ENCODE peak calls at places on chromosomes 11 and 22, in seven cellular contexts. F is IMR-90, V is adipocyte, J is foreskin fibroblast, C is tibial artery, G is upper lobe of right lung, Y is fibroblast of lung. A is an unnamed sample.

GRCh38 chr22:41862530-41863266 is 29.8 kb downstream of the SREBF2 start:
- DNase-seq in G (no peak), V (peak), F (peak), J (peak), C (no peak), Y (peak), A (no peak)

GRCh38 chr11:75275581-75275980 is 35.0 kb downstream of the TPBGL start:
- DNase-seq in F (peak), C (peak), J (no peak), G (peak), Y (no peak), V (peak), A (no peak)

GRCh38 chr11:68932358-68932757 is 28.7 kb downstream of the IGHMBP2 start:
- DNase-seq in J (no peak), C (no peak), V (no peak), Y (no peak), F (no peak), G (no peak), A (no peak)

GRCh38 chr22:36816635-36817428 is at the start of gene PVALB:
- DNase-seq in F (peak), Y (peak), J (peak), V (peak), G (no peak), C (no peak), A (no peak)

GRCh38 chr11:126782810-126783209 is 217.8 kb downstream of the KIRREL3 start:
- DNase-seq in F (no peak), G (no peak), J (no peak), Y (no peak), V (no peak), C (no peak), A (no peak)

GRCh38 chr11:64286801-64287159 is 1.1 kb downstream of the GPR137 start:
- DNase-seq in F (no peak), C (no peak), J (no peak), Y (no peak), V (no peak), G (no peak), A (no peak)

GRCh38 chr22:28855355-28856094 is 27.8 kb upstream of the ZNRF3 start:
- DNase-seq in V (peak), G (no peak), C (no peak), F (peak), J (peak), Y (peak), A (no peak)

GRCh38 chr11:14269956-14270355 is 89.0 kb downstream of the RRAS2 start:
- DNase-seq in J (no peak), F (no peak), Y (no peak), G (no peak), C (no peak), V (no peak), A (no peak)

GRCh38 chr11:35288311-35288710 is 131.0 kb downstream of the SLC1A2 start:
- DNase-seq in Y (no peak), F (no peak), G (no peak), J (no peak), V (no peak), C (no peak), A (no peak)

GRCh38 chr11:107991868-107992414 is 16.8 kb upstream of the CUL5 start:
- DNase-seq in C (no peak), G (no peak), Y (no peak), J (no peak), V (no peak), F (no peak), A (no peak)

GRCh38 chr11:119538748-119539147 is 115.8 kb upstream of the THY1 start:
- DNase-seq in G (peak), J (peak), F (no peak), V (peak), Y (no peak), C (peak), A (no peak)

GRCh38 chr11:46277313-46277622 is 194 bp upstream of the CREB3L1 start:
- DNase-seq in V (peak), G (no peak), F (peak), C (no peak), J (peak), Y (peak), A (no peak)

GRCh38 chr11:134411887-134412507 is at the start of gene B3GAT1:
- DNase-seq in Y (no peak), J (no peak), C (no peak), G (no peak), F (no peak), V (no peak), A (no peak)

GRCh38 chr22:37472418-37473006 is 13.7 kb downstream of the MFNG start:
- DNase-seq in F (peak), J (peak), V (peak), Y (peak), C (no peak), G (no peak), A (no peak)

GRCh38 chr11:100980156-100980555 is 149.5 kb downstream of the PGR start:
- DNase-seq in Y (peak), G (no peak), F (peak), V (peak), J (peak), C (no peak), A (no peak)

GRCh38 chr11:44309483-44310197 is at the start of gene ALX4:
- DNase-seq in G (no peak), J (peak), V (peak), F (no peak), C (no peak), Y (peak), A (no peak)
- H3K4me3 ChIP-seq in G (peak), J (peak), V (peak), F (no peak), C (peak), Y (no peak), A (peak)

DNA sequence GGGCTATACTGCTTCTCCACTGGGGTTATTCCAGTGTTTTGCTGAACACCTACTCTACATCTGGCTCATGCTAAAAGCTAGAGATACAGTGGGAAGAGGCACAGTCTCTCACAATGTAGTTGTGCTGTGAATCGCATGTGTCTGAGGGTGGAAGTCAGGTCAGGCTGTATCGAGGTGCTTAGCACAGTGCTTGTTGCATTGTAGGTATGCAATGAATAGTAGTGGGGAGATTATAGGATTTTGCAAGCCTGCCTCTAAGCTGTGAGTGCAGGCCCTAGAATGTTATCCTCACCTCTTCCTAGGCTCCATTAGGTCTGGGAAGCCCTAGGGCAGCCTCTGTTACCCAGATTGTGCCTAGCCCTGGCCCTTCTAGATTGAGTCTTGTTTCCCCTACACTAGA is 37.4 kb downstream of the MYO18B start:
- DNase-seq in J (no peak), V (no peak), F (no peak), Y (no peak), G (no peak), C (no peak), A (no peak)
- H3K4me3 ChIP-seq in J (no peak), V (no peak), F (no peak), Y (no peak), G (no peak), C (no peak), A (no peak)

GRCh38 chr11:62647609-62648005 is 1.2 kb upstream of the GANAB start:
- DNase-seq in Y (no peak), V (no peak), F (no peak), C (no peak), G (no peak), J (no peak), A (no peak)

GRCh38 chr11:62645934-62646824 is at the start of gene GANAB:
- DNase-seq in C (peak), J (peak), G (peak), F (peak), Y (peak), V (peak), A (peak)

GRCh38 chr11:62645660-62645933 is 816 bp downstream of the GANAB start:
- DNase-seq in F (no peak), V (no peak), G (no peak), J (no peak), Y (no peak), C (no peak), A (no peak)

GRCh38 chr11:62648185-62648966 is 2.0 kb upstream of the GANAB start:
- DNase-seq in G (no peak), V (no peak), J (no peak), Y (no peak), F (no peak), C (no peak), A (no peak)

GRCh38 chr11:62646825-62647608 is 604 bp upstream of the GANAB start:
- DNase-seq in F (no peak), G (no peak), V (no peak), C (peak), J (no peak), Y (no peak), A (no peak)
- H3K4me3 ChIP-seq in F (no peak), G (no peak), V (peak), C (peak), J (peak), Y (peak), A (peak)

GRCh38 chr22:44669725-44670027 is 32.3 kb upstream of the PRR5 start:
- DNase-seq in Y (no peak), F (peak), G (no peak), V (peak), C (no peak), J (peak), A (no peak)

GRCh38 chr22:44667829-44668189 is 34.2 kb upstream of the PRR5 start:
- DNase-seq in F (no peak), C (no peak), V (peak), J (no peak), G (no peak), Y (no peak), A (no peak)

GRCh38 chr22:44667276-44667675 is 34.7 kb upstream of the PRR5 start:
- DNase-seq in F (no peak), J (no peak), V (no peak), Y (no peak), C (no peak), G (no peak), A (peak)

GRCh38 chr22:44668886-44669724 is 32.9 kb upstream of the PRR5 start:
- DNase-seq in V (peak), Y (no peak), C (peak), F (no peak), G (no peak), J (no peak), A (peak)

DNA sequence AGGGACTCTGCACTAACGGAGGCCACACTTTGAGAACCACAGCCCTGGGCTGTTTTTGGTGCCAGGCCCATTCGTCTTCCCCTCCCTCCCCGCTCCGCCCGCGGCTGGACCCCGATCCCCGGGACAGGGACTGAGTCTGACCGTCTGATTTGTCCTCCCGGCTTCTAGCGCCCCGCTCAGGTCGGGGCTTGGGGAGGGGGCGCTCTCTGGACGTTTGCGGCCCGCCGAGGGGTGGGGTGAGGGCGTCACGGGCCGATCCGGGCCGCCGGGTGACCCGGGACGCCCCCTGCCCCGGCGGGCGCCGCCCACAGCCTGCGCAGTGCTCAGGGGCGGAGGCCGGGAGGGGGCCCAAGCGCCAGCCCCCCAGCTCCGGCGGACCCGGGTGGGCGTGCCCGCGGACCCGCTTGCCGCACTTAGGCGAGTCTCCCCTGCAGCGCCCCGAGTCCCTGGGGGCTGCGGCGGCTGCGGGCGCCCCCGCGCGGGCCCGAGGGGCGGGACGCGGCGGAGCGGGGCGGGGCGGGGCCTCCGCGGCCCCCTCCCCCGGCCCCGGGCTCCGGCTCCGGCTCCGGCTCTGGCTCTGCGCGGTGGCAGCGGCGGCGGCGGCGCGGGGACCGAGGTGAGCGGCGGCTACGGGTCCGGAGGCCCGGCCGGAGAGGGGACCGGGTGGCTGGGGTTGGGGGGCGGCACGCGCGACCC is 33.7 kb upstream of the PRR5 start:
- DNase-seq in J (no peak), G (no peak), V (peak), C (no peak), Y (no peak), F (no peak), A (peak)
- H3K4me3 ChIP-seq in J (peak), G (peak), V (peak), C (peak), Y (no peak), F (peak), A (peak)

GRCh38 chr11:102448869-102449224 is 3.7 kb downstream of the TMEM123 start:
- DNase-seq in Y (no peak), C (no peak), G (no peak), J (no peak), V (no peak), F (no peak), A (no peak)

GRCh38 chr11:102451041-102451692 is 1.4 kb downstream of the TMEM123 start:
- DNase-seq in F (no peak), G (no peak), V (no peak), J (no peak), C (no peak), Y (no peak), A (no peak)

GRCh38 chr11:102451693-102452460 is 688 bp downstream of the TMEM123 start:
- DNase-seq in C (peak), J (peak), V (peak), G (peak), F (peak), Y (peak), A (peak)

GRCh38 chr11:102447941-102448868 is 4.4 kb downstream of the TMEM123 start:
- DNase-seq in Y (no peak), G (no peak), F (no peak), C (no peak), J (no peak), V (no peak), A (no peak)

DNA sequence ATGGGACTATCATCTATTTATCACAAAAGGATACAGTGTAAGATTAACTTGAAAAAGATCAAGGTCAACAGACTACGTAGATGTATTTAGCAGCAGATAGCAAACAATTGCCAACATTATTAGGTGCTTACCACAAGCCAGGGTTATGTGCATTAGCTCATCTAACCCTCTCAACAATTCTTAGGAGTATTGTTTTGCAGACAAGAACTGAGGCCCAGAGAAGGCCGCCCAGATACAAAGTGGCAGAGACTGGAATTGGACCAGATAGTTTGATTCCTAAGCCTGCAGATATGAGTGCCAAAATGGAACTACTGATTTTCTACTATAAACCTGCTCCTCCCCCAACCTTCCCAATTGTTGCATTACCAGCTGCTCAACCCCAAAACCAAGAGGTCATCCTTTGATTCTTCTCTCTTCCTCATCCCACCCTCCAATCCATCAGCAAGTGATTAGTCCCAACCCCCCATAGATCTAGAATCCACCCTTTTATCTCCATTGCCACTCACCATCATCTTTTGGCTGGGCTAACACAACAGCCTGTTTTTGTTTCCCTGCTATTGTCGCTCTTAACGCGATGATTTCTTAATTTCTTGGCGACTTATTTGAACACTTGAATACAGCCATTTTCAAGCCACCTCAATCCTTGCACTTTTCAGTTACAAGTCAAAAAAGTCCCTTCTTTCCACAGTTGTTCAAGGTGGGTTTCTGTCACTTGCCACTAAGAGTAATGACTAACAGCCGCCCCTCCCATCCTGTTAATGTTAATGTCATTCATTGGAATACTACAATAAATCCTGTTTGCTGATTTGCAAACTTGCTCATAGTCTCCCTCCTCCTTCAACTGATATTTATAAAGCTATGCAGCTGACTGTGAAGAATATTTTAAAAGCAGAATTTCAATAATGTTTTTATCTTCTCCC is 2.7 kb downstream of the TMEM123 start:
- DNase-seq in F (no peak), G (no peak), C (no peak), V (no peak), J (no peak), Y (no peak), A (no peak)
- H3K4me3 ChIP-seq in F (no peak), G (peak), C (no peak), V (peak), J (no peak), Y (no peak), A (no peak)

DNA sequence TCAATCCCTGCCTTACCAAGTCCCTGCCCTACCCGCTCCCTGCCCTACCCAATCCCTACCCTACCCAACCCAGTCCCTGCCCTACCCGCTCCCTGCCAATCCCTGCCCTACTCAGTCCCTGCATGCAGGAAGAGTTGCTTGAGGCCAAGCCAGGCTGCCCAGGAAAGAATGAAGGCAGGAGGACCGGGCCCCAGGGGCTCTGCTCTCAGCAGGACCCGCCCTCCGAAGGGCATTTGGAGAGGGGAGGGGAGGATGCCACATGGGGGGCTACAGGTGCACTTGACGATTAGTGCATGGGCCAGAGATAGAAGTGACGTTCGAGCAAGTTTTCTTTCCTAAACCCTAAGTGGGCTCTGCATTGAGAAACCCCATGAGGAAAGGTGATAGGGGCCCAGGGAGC is 581.2 kb downstream of the TBC1D22A start:
- DNase-seq in Y (no peak), V (no peak), J (no peak), F (no peak), G (no peak), C (no peak), A (no peak)
- H3K4me3 ChIP-seq in Y (no peak), V (no peak), J (no peak), F (no peak), G (no peak), C (no peak), A (no peak)

GRCh38 chr22:50300620-50301257 is 6.7 kb downstream of the PLXNB2 start:
- DNase-seq in V (no peak), F (no peak), Y (no peak), G (no peak), J (no peak), C (no peak), A (no peak)

GRCh38 chr22:50299724-50300619 is 7.5 kb downstream of the PLXNB2 start:
- DNase-seq in V (no peak), Y (no peak), F (no peak), J (peak), C (no peak), G (no peak), A (no peak)

GRCh38 chr22:50297510-50298265 is 9.8 kb downstream of the PLXNB2 start:
- DNase-seq in V (no peak), J (no peak), G (no peak), Y (no peak), F (no peak), C (no peak), A (no peak)

GRCh38 chr22:50298266-50298637 is 9.2 kb downstream of the PLXNB2 start:
- DNase-seq in V (no peak), G (no peak), C (no peak), Y (no peak), J (no peak), F (no peak), A (no peak)

GRCh38 chr22:50298937-50299656 is 8.3 kb downstream of the PLXNB2 start:
- DNase-seq in V (no peak), J (peak), F (peak), Y (peak), C (no peak), G (no peak), A (no peak)
- H3K4me3 ChIP-seq in V (no peak), J (no peak), F (no peak), Y (no peak), C (peak), G (peak), A (peak)